ENCODE peak calls at places on chromosomes 11 and 22, in five cellular contexts. One of them, this sample, is unnamed.

GRCh38 chr11:79363261-79363660 is 77.6 kb downstream of the TENM4 start:
- DNase-seq in endodermal cell: no peak
- DNase-seq in keratinocyte: no peak
- DNase-seq in cardiac muscle cell: no peak
- DNase-seq in astrocyte: peak; percentile 46
- DNase-seq in this sample: peak; percentile 42

GRCh38 chr11:32428665-32429293 is 6.6 kb downstream of the WT1 start:
- DNase-seq in endodermal cell: no peak
- DNase-seq in keratinocyte: no peak
- DNase-seq in cardiac muscle cell: no peak
- DNase-seq in astrocyte: no peak
- DNase-seq in this sample: no peak

GRCh38 chr11:113484223-113484622 is 9.0 kb upstream of the DRD2 start:
- DNase-seq in endodermal cell: no peak
- DNase-seq in keratinocyte: no peak
- DNase-seq in cardiac muscle cell: no peak
- DNase-seq in astrocyte: no peak
- DNase-seq in this sample: no peak

GRCh38 chr11:6099577-6099976 is 7.9 kb upstream of the OR56B4 start:
- DNase-seq in endodermal cell: peak; percentile 64
- DNase-seq in keratinocyte: no peak
- DNase-seq in cardiac muscle cell: no peak
- DNase-seq in astrocyte: no peak
- DNase-seq in this sample: no peak

GRCh38 chr11:86608251-86608799 is 64.1 kb downstream of the ME3 start:
- DNase-seq in endodermal cell: peak; percentile 88
- DNase-seq in keratinocyte: peak; percentile 44
- DNase-seq in cardiac muscle cell: peak; percentile 61
- DNase-seq in astrocyte: peak; percentile 52
- DNase-seq in this sample: peak; percentile 64

GRCh38 chr11:14125529-14125928 is 163.0 kb downstream of the SPON1 start:
- DNase-seq in endodermal cell: no peak
- DNase-seq in keratinocyte: peak; percentile 44
- DNase-seq in cardiac muscle cell: no peak
- DNase-seq in astrocyte: no peak
- DNase-seq in this sample: peak; percentile 42

GRCh38 chr11:94149435-94149834 is 20.8 kb downstream of the PANX1 start:
- DNase-seq in endodermal cell: no peak
- DNase-seq in keratinocyte: no peak
- DNase-seq in cardiac muscle cell: no peak
- DNase-seq in astrocyte: peak; percentile 86
- DNase-seq in this sample: peak; percentile 34

GRCh38 chr11:63670077-63670737 is 969 bp downstream of the ATL3 start:
- DNase-seq in endodermal cell: no peak
- DNase-seq in keratinocyte: no peak
- DNase-seq in cardiac muscle cell: no peak
- DNase-seq in astrocyte: peak; percentile 36
- DNase-seq in this sample: no peak

GRCh38 chr11:36186340-36186739 is 102.9 kb downstream of the COMMD9 start:
- DNase-seq in endodermal cell: no peak
- DNase-seq in keratinocyte: peak; percentile 35
- DNase-seq in cardiac muscle cell: no peak
- DNase-seq in astrocyte: peak; percentile 79
- DNase-seq in this sample: peak; percentile 48

GRCh38 chr22:30279389-30279788 is 9.9 kb downstream of the CASTOR1 start:
- DNase-seq in endodermal cell: no peak
- DNase-seq in keratinocyte: no peak
- DNase-seq in cardiac muscle cell: no peak
- DNase-seq in astrocyte: no peak
- DNase-seq in this sample: no peak

GRCh38 chr22:35037089-35037488 is 28.9 kb upstream of the ISX start:
- DNase-seq in endodermal cell: peak; percentile 83
- DNase-seq in keratinocyte: no peak
- DNase-seq in cardiac muscle cell: peak; percentile 27
- DNase-seq in astrocyte: no peak
- DNase-seq in this sample: no peak

GRCh38 chr11:74171630-74172465 is 759 bp downstream of the PPME1 start:
- DNase-seq in endodermal cell: no peak
- DNase-seq in keratinocyte: no peak
- DNase-seq in cardiac muscle cell: no peak
- DNase-seq in astrocyte: peak; percentile 6
- DNase-seq in this sample: no peak

GRCh38 chr22:25148149-25148691 is 51.4 kb upstream of the CRYBB3 start:
- DNase-seq in endodermal cell: peak; percentile 68
- DNase-seq in keratinocyte: no peak
- DNase-seq in cardiac muscle cell: peak; percentile 71
- DNase-seq in astrocyte: no peak
- DNase-seq in this sample: no peak

GRCh38 chr11:67054851-67055523 is 1.7 kb upstream of the RHOD start:
- DNase-seq in endodermal cell: no peak
- DNase-seq in keratinocyte: peak; percentile 82
- DNase-seq in cardiac muscle cell: peak; percentile 83
- DNase-seq in astrocyte: peak; percentile 75
- DNase-seq in this sample: peak; percentile 96

GRCh38 chr22:19174106-19175025 is 4.2 kb downstream of the SLC25A1 start:
- DNase-seq in endodermal cell: peak; percentile 70
- DNase-seq in keratinocyte: peak; percentile 60
- DNase-seq in cardiac muscle cell: no peak
- DNase-seq in astrocyte: peak; percentile 54
- DNase-seq in this sample: peak; percentile 17

GRCh38 chr11:100639140-100639539 is 47.9 kb upstream of the ARHGAP42 start:
- DNase-seq in endodermal cell: peak; percentile 53
- DNase-seq in keratinocyte: no peak
- DNase-seq in cardiac muscle cell: peak; percentile 13
- DNase-seq in astrocyte: peak; percentile 54
- DNase-seq in this sample: no peak

GRCh38 chr11:8338138-8338537 is 74.5 kb upstream of the LMO1 start:
- DNase-seq in endodermal cell: peak; percentile 93
- DNase-seq in keratinocyte: no peak
- DNase-seq in cardiac muscle cell: peak; percentile 57
- DNase-seq in astrocyte: no peak
- DNase-seq in this sample: no peak

GRCh38 chr11:2975594-2975993 is 16.5 kb downstream of the NAP1L4 start:
- DNase-seq in endodermal cell: peak; percentile 79
- DNase-seq in keratinocyte: no peak
- DNase-seq in cardiac muscle cell: no peak
- DNase-seq in astrocyte: no peak
- DNase-seq in this sample: peak; percentile 45

GRCh38 chr11:93330446-93330984 is at the start of gene DEUP1:
- DNase-seq in endodermal cell: peak; percentile 79
- DNase-seq in keratinocyte: no peak
- DNase-seq in cardiac muscle cell: peak; percentile 70
- DNase-seq in astrocyte: peak; percentile 1
- DNase-seq in this sample: no peak

GRCh38 chr11:105367129-105367528 is 227.6 kb upstream of the CARD18 start:
- DNase-seq in endodermal cell: no peak
- DNase-seq in keratinocyte: no peak
- DNase-seq in cardiac muscle cell: no peak
- DNase-seq in astrocyte: no peak
- DNase-seq in this sample: no peak

GRCh38 chr11:87038235-87038960 is 664 bp downstream of the TMEM135 start:
- DNase-seq in endodermal cell: no peak
- DNase-seq in keratinocyte: no peak
- DNase-seq in cardiac muscle cell: no peak
- DNase-seq in astrocyte: no peak
- DNase-seq in this sample: no peak

GRCh38 chr22:35446365-35446764 is 46.4 kb downstream of the MCM5 start:
- DNase-seq in endodermal cell: no peak
- DNase-seq in keratinocyte: peak; percentile 26
- DNase-seq in cardiac muscle cell: no peak
- DNase-seq in astrocyte: peak; percentile 95
- DNase-seq in this sample: peak; percentile 70

GRCh38 chr11:84437129-84438123 is 1151.3 kb upstream of the CCDC90B start:
- DNase-seq in endodermal cell: peak; percentile 96
- DNase-seq in keratinocyte: no peak
- DNase-seq in cardiac muscle cell: peak; percentile 53
- DNase-seq in astrocyte: no peak
- DNase-seq in this sample: no peak

GRCh38 chr11:22711880-22712279 is 45.5 kb downstream of the GAS2 start:
- DNase-seq in endodermal cell: no peak
- DNase-seq in keratinocyte: no peak
- DNase-seq in cardiac muscle cell: no peak
- DNase-seq in astrocyte: no peak
- DNase-seq in this sample: no peak

GRCh38 chr22:31585161-31585859 is 76.7 kb downstream of the PISD start:
- DNase-seq in endodermal cell: no peak
- DNase-seq in keratinocyte: no peak
- DNase-seq in cardiac muscle cell: no peak
- DNase-seq in astrocyte: peak; percentile 29
- DNase-seq in this sample: no peak

GRCh38 chr11:852762-853161 is 10.1 kb downstream of the TSPAN4 start:
- DNase-seq in endodermal cell: no peak
- DNase-seq in keratinocyte: no peak
- DNase-seq in cardiac muscle cell: no peak
- DNase-seq in astrocyte: no peak
- DNase-seq in this sample: no peak

DNA sequence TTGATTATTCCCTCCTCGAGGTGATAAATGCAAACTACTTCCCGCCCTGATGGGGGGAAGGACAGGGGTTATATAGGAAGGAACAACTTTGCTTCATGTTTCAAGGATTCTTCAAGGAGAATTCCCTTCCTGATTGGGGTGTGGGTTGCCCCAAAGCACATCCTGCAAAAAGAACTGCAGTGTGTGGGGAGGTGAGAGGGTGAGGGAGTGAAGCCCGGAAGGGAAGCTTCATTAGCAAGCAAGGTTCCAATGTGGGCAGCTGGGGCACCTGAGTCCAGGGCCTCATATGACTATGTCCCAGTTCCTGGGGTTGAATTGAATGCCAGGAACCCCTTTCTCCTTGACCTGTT is 326.0 kb downstream of the MN1 start:
- DNase-seq in endodermal cell: peak; percentile 52
- DNase-seq in keratinocyte: no peak
- DNase-seq in cardiac muscle cell: no peak
- DNase-seq in astrocyte: no peak
- DNase-seq in this sample: no peak
- H3K27ac ChIP-seq in endodermal cell: no peak overlapping the region
- H3K27ac ChIP-seq in keratinocyte: peak overlapping the region; percentile 99
- H3K27ac ChIP-seq in cardiac muscle cell: no peak overlapping the region
- H3K27ac ChIP-seq in astrocyte: peak overlapping the region; percentile 79
- H3K27ac ChIP-seq in this sample: peak overlapping the region; percentile 99

GRCh38 chr11:134578807-134579708 is 167.0 kb upstream of the B3GAT1 start:
- DNase-seq in endodermal cell: peak; percentile 54
- DNase-seq in keratinocyte: no peak
- DNase-seq in cardiac muscle cell: peak; percentile 34
- DNase-seq in astrocyte: no peak
- DNase-seq in this sample: no peak
- TF ChIP-seq CTCF in endodermal cell: peak; percentile 47
- TF ChIP-seq CTCF in keratinocyte: peak; percentile 37
- TF ChIP-seq CTCF in cardiac muscle cell: no peak
- TF ChIP-seq CTCF in astrocyte: no peak
- TF ChIP-seq CTCF in this sample: no peak

DNA sequence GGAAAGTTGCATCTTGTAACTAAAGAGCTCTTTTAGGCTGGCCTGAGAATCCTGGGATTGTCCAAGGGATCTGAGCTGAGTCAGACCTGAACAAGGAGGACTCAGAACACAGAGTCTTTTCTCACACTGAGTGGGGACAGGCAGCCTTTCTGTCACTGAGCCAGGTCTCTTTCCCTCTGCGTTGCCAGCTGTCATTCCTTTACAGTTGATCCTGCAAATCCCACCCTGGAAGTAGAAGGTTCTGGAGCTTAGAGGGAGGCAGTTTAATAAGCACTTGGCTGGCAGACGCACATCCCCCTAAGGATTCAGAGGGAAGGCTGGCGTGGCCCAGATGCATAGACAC is 76.3 kb upstream of the SUSD2 start:
- DNase-seq in endodermal cell: no peak
- DNase-seq in keratinocyte: no peak
- DNase-seq in cardiac muscle cell: no peak
- DNase-seq in astrocyte: no peak
- DNase-seq in this sample: no peak
- H3K27ac ChIP-seq in endodermal cell: no peak overlapping the region
- H3K27ac ChIP-seq in keratinocyte: no peak overlapping the region
- H3K27ac ChIP-seq in cardiac muscle cell: no peak overlapping the region
- H3K27ac ChIP-seq in astrocyte: no peak overlapping the region
- H3K27ac ChIP-seq in this sample: peak overlapping the region; percentile 10

DNA sequence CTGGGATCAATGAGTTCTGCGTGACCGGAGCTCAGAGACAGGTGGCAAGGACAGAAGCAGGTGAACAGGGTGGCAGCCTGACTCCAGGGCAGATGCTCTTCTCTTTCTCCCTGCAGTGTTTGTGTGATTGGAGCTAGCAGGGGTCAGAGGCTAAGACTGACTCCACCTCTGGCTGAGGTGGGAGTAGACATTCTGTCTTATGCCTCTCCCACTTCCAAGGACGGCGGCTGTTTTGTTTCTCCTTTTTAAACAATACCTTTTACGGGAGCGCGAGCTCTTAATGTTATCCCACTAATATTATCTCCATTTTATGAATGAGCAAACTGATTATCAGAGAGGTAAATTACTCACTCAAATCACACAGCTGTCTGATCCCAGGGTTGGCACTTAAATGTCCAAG is 323.7 kb downstream of the MIAT start:
- DNase-seq in endodermal cell: no peak
- DNase-seq in keratinocyte: no peak
- DNase-seq in cardiac muscle cell: no peak
- DNase-seq in astrocyte: no peak
- DNase-seq in this sample: no peak
- TF ChIP-seq CTCF in endodermal cell: no peak
- TF ChIP-seq CTCF in keratinocyte: no peak
- TF ChIP-seq CTCF in cardiac muscle cell: no peak
- TF ChIP-seq CTCF in astrocyte: no peak
- TF ChIP-seq CTCF in this sample: no peak

DNA sequence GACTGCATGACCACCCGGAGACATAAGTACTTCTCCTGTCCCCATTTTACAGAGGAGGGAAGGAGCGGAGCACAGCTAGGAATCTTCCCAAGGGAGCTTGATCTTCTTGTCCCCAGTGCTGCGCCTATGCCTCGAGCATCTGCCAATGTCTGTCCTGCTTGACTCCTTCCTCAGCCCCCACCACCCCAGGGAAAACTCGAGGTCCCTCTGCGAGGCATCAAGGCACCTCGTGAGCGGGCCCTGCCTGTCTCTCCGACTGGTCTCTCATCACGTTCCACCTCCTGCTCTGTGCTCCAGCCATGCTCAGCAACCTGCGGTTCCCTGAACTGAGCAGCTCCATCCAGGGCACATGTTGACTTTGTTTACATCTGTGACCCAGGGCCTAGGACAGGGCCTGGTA is 2.5 kb downstream of the NCF4 start:
- DNase-seq in endodermal cell: no peak
- DNase-seq in keratinocyte: no peak
- DNase-seq in cardiac muscle cell: no peak
- DNase-seq in astrocyte: no peak
- DNase-seq in this sample: no peak
- H3K27ac ChIP-seq in endodermal cell: no peak overlapping the region
- H3K27ac ChIP-seq in keratinocyte: no peak overlapping the region
- H3K27ac ChIP-seq in cardiac muscle cell: no peak overlapping the region
- H3K27ac ChIP-seq in astrocyte: no peak overlapping the region
- H3K27ac ChIP-seq in this sample: no peak overlapping the region

GRCh38 chr22:39534591-39535301 is 2.2 kb upstream of the RPS19BP1 start:
- DNase-seq in endodermal cell: peak; percentile 98
- DNase-seq in keratinocyte: no peak
- DNase-seq in cardiac muscle cell: peak; percentile 87
- DNase-seq in astrocyte: no peak
- DNase-seq in this sample: peak; percentile 60
- TF ChIP-seq CTCF in endodermal cell: peak; percentile 98
- TF ChIP-seq CTCF in keratinocyte: peak; percentile 95
- TF ChIP-seq CTCF in cardiac muscle cell: peak; percentile 86
- TF ChIP-seq CTCF in astrocyte: peak; percentile 60
- TF ChIP-seq CTCF in this sample: peak; percentile 90